ENCODE peak calls at places on chromosomes 4 and X, in six cellular contexts. J, A, Z, E, H and O are unnamed samples.

GRCh38 chrX:17039826-17040225 is 93.4 kb downstream of the REPS2 start:
- DNase-seq in H (no peak), E (no peak), Z (no peak), J (no peak), A (no peak), O (no peak)

GRCh38 chrX:54786972-54787371 is 11.1 kb downstream of the ITIH6 start:
- DNase-seq in H (no peak), J (peak; percentile 2), E (no peak), A (no peak), Z (peak; percentile 35), O (no peak)

GRCh38 chr4:57442834-57443291 is 332.7 kb upstream of the IGFBP7 start:
- DNase-seq in Z (no peak), H (peak; percentile 24), E (peak; percentile 7), J (peak; percentile 87), A (no peak), O (no peak)

GRCh38 chrX:19085975-19086772 is 36.1 kb downstream of the ADGRG2 start:
- DNase-seq in J (no peak), E (no peak), A (no peak), Z (no peak), H (no peak), O (no peak)

GRCh38 chr4:145069361-145069760 is 28.6 kb downstream of the ANAPC10 start:
- DNase-seq in A (no peak), E (peak; percentile 35), J (no peak), H (no peak), Z (no peak), O (no peak)

GRCh38 chr4:105329081-105329480 is 144.8 kb downstream of the PPA2 start:
- DNase-seq in E (no peak), Z (no peak), H (no peak), A (no peak), J (no peak), O (no peak)

GRCh38 chr4:169640261-169640880 is 20.0 kb downstream of the CLCN3 start:
- DNase-seq in J (no peak), A (no peak), E (no peak), H (no peak), Z (no peak), O (no peak)

GRCh38 chrX:51802917-51803688 is 59.9 kb downstream of the GSPT2 start:
- DNase-seq in E (peak; percentile 33), A (peak; percentile 34), J (peak; percentile 88), Z (peak; percentile 58), H (peak; percentile 38), O (no peak)

GRCh38 chrX:71163010-71163409 is 18.4 kb downstream of the NLGN3 start:
- DNase-seq in A (no peak), E (no peak), H (peak; percentile 46), Z (no peak), J (no peak), O (no peak)

GRCh38 chr4:10115657-10116624 is 658 bp downstream of the WDR1 start:
- DNase-seq in E (no peak), Z (peak; percentile 78), J (no peak), H (no peak), A (peak; percentile 68), O (no peak)

GRCh38 chr4:161197912-161198311 is 965.9 kb downstream of the FSTL5 start:
- DNase-seq in A (no peak), J (no peak), H (no peak), E (no peak), Z (no peak), O (no peak)

GRCh38 chr4:19532120-19532848 is 719.4 kb upstream of the SLIT2 start:
- DNase-seq in H (no peak), J (no peak), A (no peak), E (no peak), Z (no peak), O (no peak)

GRCh38 chr4:103996637-103997036 is 276.9 kb upstream of the TACR3 start:
- DNase-seq in E (peak; percentile 92), A (no peak), Z (no peak), H (peak; percentile 47), J (no peak), O (peak; percentile 95)

GRCh38 chr4:87451537-87451936 is 29.2 kb downstream of the NUDT9 start:
- DNase-seq in A (no peak), Z (no peak), H (no peak), J (no peak), E (no peak), O (no peak)

GRCh38 chrX:2965965-2966364 is 36.8 kb upstream of the ARSD start:
- DNase-seq in H (no peak), Z (no peak), A (no peak), E (no peak), J (no peak), O (no peak)

GRCh38 chrX:120309873-120310730 is 1.2 kb downstream of the TMEM255A start:
- DNase-seq in A (no peak), H (no peak), J (no peak), Z (peak; percentile 10), E (no peak), O (no peak)

GRCh38 chr4:152265149-152265621 is 270.7 kb downstream of the FBXW7 start:
- DNase-seq in E (peak; percentile 93), J (no peak), A (no peak), Z (no peak), H (no peak), O (peak; percentile 86)